ENCODE peak calls at places on chromosome 22, in four cellular contexts. N is activated B cell treated with CpG ODN at 0.5 μM for 24 hours, M is iris pigment epithelial cell, O is OCI-LY7. R is an unnamed sample.

GRCh38 chr22:19576460-19577421 is 52.5 kb upstream of the CLDN5 start:
- DNase-seq in N (no peak), M (peak), O (peak), R (peak)

GRCh38 chr22:47054231-47055072 is 292.0 kb downstream of the TBC1D22A start:
- DNase-seq in N (no peak), M (no peak), O (no peak), R (no peak)

GRCh38 chr22:49676783-49677494 is 150.7 kb downstream of the BRD1 start:
- DNase-seq in N (no peak), M (no peak), O (no peak), R (no peak)

GRCh38 chr22:30643055-30643875 is 7.7 kb downstream of the SLC35E4 start:
- DNase-seq in N (no peak), M (no peak), O (no peak), R (no peak)

GRCh38 chr22:23315341-23315917 is 135.1 kb downstream of the BCR start:
- DNase-seq in N (peak), M (peak), O (peak), R (peak)

GRCh38 chr22:34620832-34621231 is 445.1 kb upstream of the ISX start:
- DNase-seq in N (no peak), M (no peak), O (no peak), R (no peak)

GRCh38 chr22:35330258-35330861 is 30.7 kb downstream of the TOM1 start:
- DNase-seq in N (no peak), M (peak), O (peak), R (peak)

GRCh38 chr22:31346733-31347250 is 646 bp upstream of the PATZ1 start:
- DNase-seq in N (peak), M (peak), O (no peak), R (peak)

GRCh38 chr22:37126383-37126782 is 16.9 kb upstream of the TMPRSS6 start:
- DNase-seq in N (no peak), M (peak), O (no peak), R (no peak)

GRCh38 chr22:30325065-30325720 is 1.5 kb downstream of the TBC1D10A start:
- DNase-seq in N (no peak), M (peak), O (no peak), R (peak)

GRCh38 chr22:29156507-29156906 is 49.2 kb upstream of the EMID1 start:
- DNase-seq in N (no peak), M (peak), O (no peak), R (no peak)

R was measured in fibroblast of lung.